ENCODE peak calls at places on chromosomes 7 and 10, in five cellular contexts. G, W, H, L and J are unnamed samples.

GRCh38 chr7:19405546-19405945 is 260.3 kb upstream of the FERD3L start:
- DNase-seq in G (no peak), W (peak), H (no peak), L (peak), J (no peak)

GRCh38 chr7:80736371-80736770 is 97.9 kb downstream of the CD36 start:
- DNase-seq in G (no peak), W (no peak), H (no peak), L (peak), J (no peak)

GRCh38 chr7:53740971-53741370 is 705.5 kb downstream of the POM121L12 start:
- DNase-seq in G (no peak), W (no peak), H (no peak), L (no peak), J (no peak)

GRCh38 chr7:19442016-19442785 is 266.6 kb downstream of the POLR1F start:
- DNase-seq in G (no peak), W (peak), H (no peak), L (peak), J (peak)

GRCh38 chr7:3033581-3033980 is 10.1 kb downstream of the CARD11 start:
- DNase-seq in G (no peak), W (no peak), H (no peak), L (no peak), J (no peak)

GRCh38 chr7:102875700-102876192 is 37.1 kb upstream of the LRRC17 start:
- DNase-seq in G (no peak), W (peak), H (peak), L (peak), J (peak)

GRCh38 chr10:119395287-119396007 is 147.1 kb downstream of the RGS10 start:
- DNase-seq in G (peak), W (peak), H (no peak), L (no peak), J (peak)

GRCh38 chr10:44627591-44628354 is 242.9 kb upstream of the CXCL12 start:
- DNase-seq in G (no peak), W (peak), H (no peak), L (peak), J (no peak)

GRCh38 chr10:128091636-128092210 is 34.5 kb downstream of the MKI67 start:
- DNase-seq in G (no peak), W (no peak), H (no peak), L (no peak), J (peak)

GRCh38 chr7:24910551-24911212 is 69.3 kb downstream of the OSBPL3 start:
- DNase-seq in G (no peak), W (peak), H (no peak), L (no peak), J (peak)

GRCh38 chr7:101164071-101164840 is 1.1 kb downstream of the VGF start:
- DNase-seq in G (peak), W (peak), H (no peak), L (peak), J (peak)

GRCh38 chr10:33330543-33331019 is 3.9 kb downstream of the NRP1 start:
- DNase-seq in G (peak), W (peak), H (peak), L (peak), J (peak)

GRCh38 chr10:96910488-96911395 is 78.6 kb downstream of the LCOR start:
- DNase-seq in G (no peak), W (peak), H (no peak), L (peak), J (no peak)

GRCh38 chr7:33886100-33886623 is 19.2 kb upstream of the BMPER start:
- DNase-seq in G (no peak), W (peak), H (no peak), L (no peak), J (peak)

GRCh38 chr7:152013230-152013629 is 12.2 kb upstream of the GALNT11 start:
- DNase-seq in G (no peak), W (no peak), H (no peak), L (no peak), J (no peak)

GRCh38 chr10:73096041-73096451 is 620 bp downstream of the P4HA1 start:
- DNase-seq in G (peak), W (peak), H (no peak), L (peak), J (peak)

DNA sequence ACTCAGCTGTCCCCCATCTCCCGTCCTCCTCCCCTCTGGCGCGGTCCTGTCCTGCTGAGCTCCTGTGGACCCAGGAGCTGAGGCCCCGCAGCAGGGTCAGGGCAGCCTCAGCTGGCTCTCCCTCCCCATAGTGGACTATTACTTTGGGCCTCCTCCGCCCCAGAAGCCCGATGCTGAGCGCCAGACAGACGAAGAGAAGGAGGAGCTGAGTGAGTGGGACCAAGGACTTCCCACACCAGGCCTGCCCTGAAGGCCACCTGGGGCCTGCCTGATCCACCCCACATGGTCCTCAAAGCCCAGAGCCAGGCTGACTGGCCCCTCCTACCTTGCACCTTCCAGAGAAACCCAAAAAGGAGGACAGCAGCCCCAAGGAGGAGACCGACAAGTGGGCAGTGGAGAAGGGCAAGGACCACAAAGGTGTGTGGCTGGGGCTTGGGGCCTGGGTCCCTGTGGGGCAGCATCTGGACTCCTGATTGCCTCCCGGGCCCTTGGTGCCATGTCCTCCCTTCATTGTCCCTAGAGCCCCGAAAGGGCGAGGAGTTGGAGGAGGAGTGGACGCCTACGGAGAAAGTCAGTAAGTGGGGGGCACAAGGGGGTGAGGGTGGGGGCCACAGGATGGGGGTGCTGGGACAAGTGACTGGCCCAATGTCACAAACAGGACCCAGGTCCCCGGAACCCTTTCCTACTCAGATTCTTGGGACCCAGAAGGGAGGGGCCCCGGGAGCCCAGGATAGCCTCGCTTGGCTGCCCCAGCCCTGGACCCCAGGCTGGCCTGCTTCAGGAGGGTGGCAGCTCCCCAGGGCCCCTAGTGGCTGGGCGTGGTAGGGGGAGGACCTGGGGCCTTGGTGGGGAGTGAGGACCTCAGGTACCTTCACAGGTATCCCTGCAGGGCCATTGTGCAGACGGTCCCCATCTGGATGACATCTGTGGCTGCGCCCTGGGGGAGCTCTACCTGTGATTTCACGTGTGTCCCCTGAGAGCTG is 4.9 kb downstream of the AEBP1 start:
- DNase-seq in G (peak), W (no peak), H (no peak), L (no peak), J (no peak)
- H3K9ac ChIP-seq in G (no peak), W (no peak), H (no peak), L (no peak), J (no peak)

GRCh38 chr7:121084256-121084655 is 95.7 kb downstream of the CPED1 start:
- DNase-seq in G (no peak), W (peak), H (no peak), L (no peak), J (no peak)
- H3K9ac ChIP-seq in G (no peak), W (peak), H (no peak), L (peak), J (no peak)

GRCh38 chr7:117403737-117404136 is 23.6 kb downstream of the ASZ1 start:
- DNase-seq in G (no peak), W (no peak), H (no peak), L (no peak), J (no peak)

GRCh38 chr7:117402109-117402508 is 25.2 kb downstream of the ASZ1 start:
- DNase-seq in G (no peak), W (no peak), H (no peak), L (peak), J (no peak)

GRCh38 chr7:117405519-117405918 is 21.8 kb downstream of the ASZ1 start:
- DNase-seq in G (no peak), W (no peak), H (no peak), L (no peak), J (no peak)

GRCh38 chr7:117399820-117400422 is 27.4 kb downstream of the ASZ1 start:
- DNase-seq in G (no peak), W (no peak), H (no peak), L (no peak), J (no peak)

GRCh38 chr7:117401293-117402002 is 25.8 kb downstream of the ASZ1 start:
- DNase-seq in G (no peak), W (no peak), H (no peak), L (peak), J (no peak)
- H3K9ac ChIP-seq in G (no peak), W (no peak), H (no peak), L (no peak), J (no peak)

GRCh38 chr10:131198843-131199242 is 112.7 kb downstream of the TCERG1L start:
- DNase-seq in G (peak), W (no peak), H (no peak), L (no peak), J (peak)
- H3K9ac ChIP-seq in G (no peak), W (no peak), H (no peak), L (no peak), J (no peak)

DNA sequence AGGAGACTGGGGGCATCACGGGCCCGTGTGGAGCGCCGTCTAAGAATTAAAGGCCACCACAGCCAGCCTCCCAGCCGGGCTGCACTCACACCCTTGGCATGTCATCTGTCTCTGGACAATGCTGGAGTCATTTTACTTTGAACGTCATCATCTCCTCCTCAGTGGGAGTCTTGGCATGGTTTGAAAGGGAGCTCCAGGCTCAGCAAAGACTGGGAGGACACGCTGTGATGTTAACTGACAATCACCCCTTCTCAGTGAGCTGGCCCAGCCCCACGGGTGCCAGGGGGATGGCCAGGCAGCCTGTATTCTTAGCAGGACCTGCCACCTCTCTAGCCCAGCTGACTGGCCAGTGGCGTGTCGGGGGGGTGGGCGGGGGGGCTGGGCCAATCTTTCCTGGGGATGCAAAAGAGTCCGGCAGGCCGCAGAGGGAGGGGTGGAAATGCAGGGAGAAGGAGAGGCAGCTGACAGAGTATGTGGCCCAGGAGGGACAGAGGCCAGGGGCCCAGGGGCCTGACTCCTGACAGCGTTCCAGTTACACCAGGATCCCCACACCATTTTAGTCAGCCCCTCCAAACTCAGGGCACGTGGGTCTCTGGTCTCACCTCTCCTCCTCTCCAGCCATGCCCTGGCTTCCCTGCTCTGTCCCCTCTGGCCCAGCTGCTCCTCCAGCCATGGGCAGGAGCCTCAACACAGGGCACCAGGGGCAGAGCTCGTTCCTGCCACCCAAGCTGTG is 96.1 kb downstream of the VOPP1 start:
- DNase-seq in G (peak), W (no peak), H (no peak), L (no peak), J (peak)
- H3K9ac ChIP-seq in G (no peak), W (no peak), H (no peak), L (no peak), J (no peak)

DNA sequence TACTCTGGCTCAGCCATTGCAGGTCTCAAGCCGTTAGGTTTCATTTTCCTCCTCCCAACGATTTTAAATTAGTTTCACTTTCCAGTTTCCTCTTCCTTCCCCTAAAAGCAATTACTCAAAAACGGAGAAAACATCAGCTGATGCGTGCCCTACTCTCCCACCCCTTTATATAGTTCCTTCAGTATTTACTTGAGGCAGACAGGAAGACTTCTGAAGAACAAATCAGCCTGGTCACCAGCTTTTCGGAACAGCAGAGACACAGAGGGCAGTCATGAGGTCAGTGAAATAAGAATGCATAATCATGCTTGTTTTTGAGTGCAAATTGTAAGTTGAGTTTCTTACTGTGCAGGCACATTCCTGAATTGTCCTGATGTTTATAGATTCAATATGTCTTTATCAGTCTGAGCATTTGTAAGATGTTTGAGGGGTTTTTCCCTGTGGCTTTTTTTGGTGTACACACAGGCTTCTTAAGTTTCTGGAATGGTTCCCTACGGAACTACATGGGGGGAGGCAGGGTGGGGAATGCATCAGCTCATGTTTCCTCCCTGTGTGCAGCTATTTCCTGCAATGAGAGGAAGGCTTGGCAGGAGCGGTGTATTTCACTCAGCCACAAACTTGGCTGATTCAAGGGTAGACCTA is at the start of gene IFIT3:
- DNase-seq in G (no peak), W (peak), H (no peak), L (peak), J (no peak)
- H3K9ac ChIP-seq in G (peak), W (peak), H (peak), L (peak), J (no peak)

GRCh38 chr7:135459951-135460567 is 49.8 kb downstream of the CNOT4 start:
- DNase-seq in G (no peak), W (no peak), H (no peak), L (no peak), J (no peak)

GRCh38 chr7:135463905-135464304 is 46.0 kb downstream of the CNOT4 start:
- DNase-seq in G (no peak), W (no peak), H (no peak), L (no peak), J (no peak)

GRCh38 chr7:135454060-135454459 is 55.8 kb downstream of the CNOT4 start:
- DNase-seq in G (no peak), W (no peak), H (no peak), L (no peak), J (no peak)

DNA sequence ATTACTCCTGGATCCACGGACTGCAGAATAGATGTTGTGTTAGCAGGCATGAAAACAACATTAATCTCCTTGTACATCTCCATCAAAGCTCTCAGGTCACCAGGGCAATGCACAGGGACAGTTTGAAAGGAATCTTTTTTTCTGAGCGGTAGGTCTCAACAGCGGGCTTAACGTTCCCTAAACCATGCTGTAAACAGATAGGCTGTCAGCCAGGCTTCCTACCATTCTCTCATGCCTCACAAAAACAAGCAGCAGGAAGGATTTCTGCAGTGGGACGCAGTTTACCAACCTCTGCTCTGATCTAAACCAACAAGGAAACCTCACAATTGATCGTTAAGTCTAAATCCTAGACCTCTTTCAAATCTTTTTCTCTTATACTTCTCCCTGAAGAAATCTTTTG is 50.8 kb downstream of the CNOT4 start:
- DNase-seq in G (no peak), W (no peak), H (no peak), L (no peak), J (no peak)
- H3K9ac ChIP-seq in G (no peak), W (no peak), H (no peak), L (no peak), J (no peak)